ENCODE peak calls at places on chromosomes 11 and 22, in four cellular contexts. One of them, this sample, is unnamed.

GRCh38 chr11:3169235-3169951 is 4.3 kb upstream of the OSBPL5 start:
- DNase-seq in Right ventricle myocardium superior: peak; percentile 72
- DNase-seq in NCI-H460: peak; percentile 6
- DNase-seq in cardiac muscle cell: peak; percentile 82
- DNase-seq in this sample: no peak

GRCh38 chr11:118281284-118281683 is 17.2 kb upstream of the MPZL2 start:
- DNase-seq in Right ventricle myocardium superior: no peak
- DNase-seq in NCI-H460: no peak
- DNase-seq in cardiac muscle cell: no peak
- DNase-seq in this sample: no peak

GRCh38 chr11:104582431-104582830 is 315.8 kb downstream of the CASP12 start:
- DNase-seq in Right ventricle myocardium superior: no peak
- DNase-seq in NCI-H460: no peak
- DNase-seq in cardiac muscle cell: no peak
- DNase-seq in this sample: no peak

GRCh38 chr11:122655527-122656072 is at the start of gene UBASH3B:
- DNase-seq in Right ventricle myocardium superior: peak; percentile 87
- DNase-seq in NCI-H460: peak; percentile 61
- DNase-seq in cardiac muscle cell: peak; percentile 86
- DNase-seq in this sample: peak; percentile 58

GRCh38 chr11:96524475-96524874 is 134.7 kb downstream of the JRKL start:
- DNase-seq in Right ventricle myocardium superior: no peak
- DNase-seq in NCI-H460: no peak
- DNase-seq in cardiac muscle cell: peak; percentile 2
- DNase-seq in this sample: no peak

GRCh38 chr11:72432347-72433287 is 1.7 kb downstream of the CLPB start:
- DNase-seq in Right ventricle myocardium superior: no peak
- DNase-seq in NCI-H460: no peak
- DNase-seq in cardiac muscle cell: no peak
- DNase-seq in this sample: no peak

GRCh38 chr11:67238894-67239794 is 27.1 kb upstream of the GRK2 start:
- DNase-seq in Right ventricle myocardium superior: no peak
- DNase-seq in NCI-H460: no peak
- DNase-seq in cardiac muscle cell: peak; percentile 19
- DNase-seq in this sample: no peak

GRCh38 chr22:34587357-34588356 is 478.3 kb upstream of the ISX start:
- DNase-seq in Right ventricle myocardium superior: no peak
- DNase-seq in NCI-H460: no peak
- DNase-seq in cardiac muscle cell: no peak
- DNase-seq in this sample: no peak

GRCh38 chr22:28711820-28712777 is 29.5 kb downstream of the CHEK2 start:
- DNase-seq in Right ventricle myocardium superior: no peak
- DNase-seq in NCI-H460: peak; percentile 96
- DNase-seq in cardiac muscle cell: peak; percentile 93
- DNase-seq in this sample: peak; percentile 26

GRCh38 chr11:70078796-70079616 is 889 bp downstream of the ANO1 start:
- DNase-seq in Right ventricle myocardium superior: no peak
- DNase-seq in NCI-H460: no peak
- DNase-seq in cardiac muscle cell: no peak
- DNase-seq in this sample: no peak

GRCh38 chr22:23419151-23419550 is 160.9 kb downstream of the IGLL1 start:
- DNase-seq in Right ventricle myocardium superior: no peak
- DNase-seq in NCI-H460: no peak
- DNase-seq in cardiac muscle cell: no peak
- DNase-seq in this sample: no peak

GRCh38 chr11:46377266-46377665 is 4.2 kb upstream of the MDK start:
- DNase-seq in Right ventricle myocardium superior: no peak
- DNase-seq in NCI-H460: no peak
- DNase-seq in cardiac muscle cell: no peak
- DNase-seq in this sample: no peak

GRCh38 chr11:72812604-72812967 is 1.6 kb upstream of the ATG16L2 start:
- DNase-seq in Right ventricle myocardium superior: no peak
- DNase-seq in NCI-H460: no peak
- DNase-seq in cardiac muscle cell: no peak
- DNase-seq in this sample: no peak

GRCh38 chr11:100525635-100526034 is 161.5 kb upstream of the ARHGAP42 start:
- DNase-seq in Right ventricle myocardium superior: no peak
- DNase-seq in NCI-H460: no peak
- DNase-seq in cardiac muscle cell: no peak
- DNase-seq in this sample: no peak

GRCh38 chr22:27317961-27318360 is 483.6 kb downstream of the MN1 start:
- DNase-seq in Right ventricle myocardium superior: no peak
- DNase-seq in NCI-H460: no peak
- DNase-seq in cardiac muscle cell: no peak
- DNase-seq in this sample: no peak

GRCh38 chr11:68206211-68206610 is 6.9 kb downstream of the KMT5B start:
- DNase-seq in Right ventricle myocardium superior: no peak
- DNase-seq in NCI-H460: peak; percentile 57
- DNase-seq in cardiac muscle cell: peak; percentile 76
- DNase-seq in this sample: peak; percentile 90

GRCh38 chr11:92329644-92330043 is 105.0 kb downstream of the FAT3 start:
- DNase-seq in Right ventricle myocardium superior: no peak
- DNase-seq in NCI-H460: no peak
- DNase-seq in cardiac muscle cell: peak; percentile 48
- DNase-seq in this sample: no peak

GRCh38 chr11:16945671-16946469 is 68.3 kb downstream of the PLEKHA7 start:
- DNase-seq in Right ventricle myocardium superior: peak; percentile 62
- DNase-seq in NCI-H460: peak; percentile 45
- DNase-seq in cardiac muscle cell: peak; percentile 76
- DNase-seq in this sample: peak; percentile 61

GRCh38 chr11:110174645-110175310 is 81.6 kb downstream of the ZC3H12C start:
- DNase-seq in Right ventricle myocardium superior: no peak
- DNase-seq in NCI-H460: no peak
- DNase-seq in cardiac muscle cell: peak; percentile 47
- DNase-seq in this sample: no peak

GRCh38 chr22:24466831-24467249 is 28.3 kb upstream of the UPB1 start:
- DNase-seq in Right ventricle myocardium superior: no peak
- DNase-seq in NCI-H460: no peak
- DNase-seq in cardiac muscle cell: peak; percentile 89
- DNase-seq in this sample: no peak

GRCh38 chr11:44361883-44362282 is 51.9 kb upstream of the ALX4 start:
- DNase-seq in Right ventricle myocardium superior: no peak
- DNase-seq in NCI-H460: no peak
- DNase-seq in cardiac muscle cell: peak; percentile 7
- DNase-seq in this sample: no peak

GRCh38 chr11:44537679-44538078 is 27.8 kb upstream of the CD82 start:
- DNase-seq in Right ventricle myocardium superior: no peak
- DNase-seq in NCI-H460: no peak
- DNase-seq in cardiac muscle cell: no peak
- DNase-seq in this sample: no peak

GRCh38 chr11:7577883-7578242 is 64.1 kb downstream of the PPFIBP2 start:
- DNase-seq in Right ventricle myocardium superior: no peak
- DNase-seq in NCI-H460: no peak
- DNase-seq in cardiac muscle cell: peak; percentile 72
- DNase-seq in this sample: no peak

GRCh38 chr11:73372371-73372993 is 3.7 kb upstream of the RELT start:
- DNase-seq in Right ventricle myocardium superior: no peak
- DNase-seq in NCI-H460: no peak
- DNase-seq in cardiac muscle cell: no peak
- DNase-seq in this sample: no peak

GRCh38 chr11:98062714-98063113 is 958.0 kb upstream of the CNTN5 start:
- DNase-seq in Right ventricle myocardium superior: no peak
- DNase-seq in NCI-H460: no peak
- DNase-seq in cardiac muscle cell: no peak
- DNase-seq in this sample: no peak

GRCh38 chr11:45079075-45079444 is 67.4 kb upstream of the PRDM11 start:
- DNase-seq in Right ventricle myocardium superior: no peak
- DNase-seq in NCI-H460: no peak
- DNase-seq in cardiac muscle cell: no peak
- DNase-seq in this sample: no peak